ENCODE peak calls at places on chromosomes 13 and 19, in eight cellular contexts. U, N, E, C, P, Z, M and D are unnamed samples.

GRCh38 chr19:23972161-23972560 is 57.5 kb downstream of the ZNF726 start:
- DNase-seq in U (no peak), N (no peak), E (no peak), C (no peak), P (no peak), Z (no peak), M (no peak), D (no peak)

GRCh38 chr13:65154661-65155447 is 2075.3 kb downstream of the PCDH9 start:
- DNase-seq in U (no peak), N (no peak), E (no peak), C (no peak), P (no peak), Z (no peak), M (no peak), D (no peak)

GRCh38 chr19:58021541-58022282 is 12.1 kb upstream of the ZSCAN1 start:
- DNase-seq in U (peak), N (peak), E (no peak), C (peak), P (no peak), Z (no peak), M (peak), D (peak)

GRCh38 chr13:77698211-77699058 is 948 bp downstream of the SLAIN1 start:
- DNase-seq in U (no peak), N (no peak), E (no peak), C (no peak), P (peak), Z (no peak), M (peak), D (no peak)

GRCh38 chr19:42282036-42282762 is 13.1 kb downstream of the CIC start:
- DNase-seq in U (peak), N (no peak), E (no peak), C (peak), P (no peak), Z (no peak), M (no peak), D (no peak)

GRCh38 chr19:5971714-5972354 is 6.1 kb downstream of the RANBP3 start:
- DNase-seq in U (no peak), N (no peak), E (no peak), C (no peak), P (no peak), Z (no peak), M (no peak), D (no peak)

GRCh38 chr19:12126707-12127106 is 13.4 kb downstream of the ZNF20 start:
- DNase-seq in U (no peak), N (peak), E (no peak), C (peak), P (no peak), Z (no peak), M (no peak), D (peak)

GRCh38 chr19:12544401-12544876 is 6.8 kb downstream of the ZNF564 start:
- DNase-seq in U (peak), N (peak), E (no peak), C (peak), P (no peak), Z (no peak), M (no peak), D (no peak)

GRCh38 chr13:35926859-35927530 is 204.2 kb downstream of the DCLK1 start:
- DNase-seq in U (peak), N (no peak), E (no peak), C (peak), P (no peak), Z (no peak), M (no peak), D (peak)

GRCh38 chr19:13190781-13191540 is 40.8 kb downstream of the IER2 start:
- DNase-seq in U (no peak), N (no peak), E (no peak), C (no peak), P (no peak), Z (no peak), M (no peak), D (no peak)

GRCh38 chr13:44759723-44760360 is 183.7 kb upstream of the TSC22D1 start:
- DNase-seq in U (peak), N (peak), E (no peak), C (peak), P (no peak), Z (no peak), M (no peak), D (peak)

GRCh38 chr13:41568143-41568989 is 111.0 kb downstream of the RGCC start:
- DNase-seq in U (no peak), N (no peak), E (no peak), C (no peak), P (no peak), Z (no peak), M (no peak), D (no peak)

GRCh38 chr13:36509369-36509768 is 77.1 kb downstream of the CCNA1 start:
- DNase-seq in U (no peak), N (no peak), E (no peak), C (no peak), P (no peak), Z (no peak), M (no peak), D (no peak)

DNA sequence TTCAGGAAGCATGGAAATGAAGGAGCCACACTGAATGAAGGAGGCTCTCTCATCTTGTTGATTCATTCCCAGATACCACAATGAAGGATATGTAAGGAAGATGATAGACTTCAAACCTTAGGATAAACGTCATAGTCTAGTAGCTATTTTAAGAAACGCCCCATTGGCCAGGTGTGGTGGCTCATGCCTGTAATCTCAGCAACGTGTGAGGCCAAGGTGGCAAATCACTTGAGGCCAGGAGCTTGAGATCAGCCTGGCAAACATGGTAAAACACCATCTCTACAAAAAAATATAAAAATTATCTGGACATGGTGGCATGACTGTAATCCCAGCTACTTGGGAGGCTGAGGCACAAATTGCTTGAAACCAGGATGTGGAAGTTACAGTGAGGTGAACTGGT is 17.1 kb upstream of the ZNF841 start:
- DNase-seq in U (no peak), N (no peak), E (no peak), C (no peak), P (no peak), Z (no peak), M (no peak), D (no peak)
- H3K4me3 ChIP-seq in U (no peak), N (no peak), E (no peak), C (no peak), P (no peak), Z (no peak), M (no peak), D (no peak)

DNA sequence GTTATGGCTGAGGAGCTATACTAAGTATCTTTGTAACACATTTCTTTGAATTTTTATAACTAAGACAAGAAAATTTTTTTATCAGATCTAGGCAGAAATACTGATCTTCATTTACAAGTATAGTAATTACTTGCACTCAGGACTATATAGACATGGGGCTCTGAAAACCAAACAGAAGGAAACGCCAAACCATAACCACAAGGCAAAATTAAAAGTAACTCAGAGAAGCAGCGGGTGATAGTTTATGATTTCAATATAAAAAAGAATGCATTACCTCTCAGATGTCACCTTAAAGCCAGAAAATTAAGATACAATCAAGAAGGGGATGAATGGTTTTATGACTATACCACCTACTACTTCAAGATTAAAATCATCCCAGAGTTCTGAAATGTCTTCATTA is 6.7 kb downstream of the SHISA2 start:
- DNase-seq in U (no peak), N (no peak), E (no peak), C (no peak), P (no peak), Z (no peak), M (no peak), D (no peak)
- TF ChIP-seq CTCF in U (no peak), N (no peak), E (no peak), C (no peak), P (no peak), Z (no peak), M (no peak), D (no peak)

GRCh38 chr19:33906578-33907335 is 110.1 kb downstream of the KCTD15 start:
- DNase-seq in U (no peak), N (peak), E (no peak), C (peak), P (no peak), Z (no peak), M (peak), D (peak)
- H3K4me3 ChIP-seq in U (no peak), N (peak), E (peak), C (no peak), P (peak), Z (peak), M (no peak), D (peak)

DNA sequence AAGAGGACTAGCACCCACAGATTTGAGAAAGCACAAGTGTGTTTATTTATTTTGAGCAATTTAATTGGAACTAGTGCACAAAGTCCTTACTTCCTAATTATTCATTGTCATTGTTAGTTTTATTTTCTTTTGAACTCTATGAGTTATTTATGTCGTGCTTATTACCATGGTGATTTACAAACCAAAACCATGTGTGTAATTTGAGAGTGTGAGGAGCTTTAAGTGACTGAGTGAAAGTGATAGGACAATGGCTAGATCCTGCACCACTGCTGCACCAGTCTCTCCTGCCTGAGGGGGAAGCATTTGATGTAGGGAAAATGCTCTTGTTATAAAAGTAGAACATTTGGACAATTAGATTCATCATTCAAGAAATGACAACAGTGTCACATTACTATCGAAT is 172.3 kb upstream of the KLF12 start:
- DNase-seq in U (peak), N (no peak), E (no peak), C (peak), P (no peak), Z (no peak), M (no peak), D (no peak)
- TF ChIP-seq CTCF in U (no peak), N (no peak), E (no peak), C (no peak), P (no peak), Z (no peak), M (no peak), D (no peak)

GRCh38 chr19:7679017-7679720 is 1.5 kb upstream of the TRAPPC5 start:
- DNase-seq in U (no peak), N (peak), E (no peak), C (no peak), P (no peak), Z (no peak), M (no peak), D (peak)

GRCh38 chr19:7673995-7674667 is 2.8 kb upstream of the MCEMP1 start:
- DNase-seq in U (peak), N (peak), E (no peak), C (peak), P (no peak), Z (no peak), M (peak), D (peak)

GRCh38 chr19:7676376-7676775 is 514 bp upstream of the MCEMP1 start:
- DNase-seq in U (no peak), N (no peak), E (no peak), C (no peak), P (no peak), Z (no peak), M (no peak), D (no peak)

GRCh38 chr19:7677664-7678311 is 898 bp downstream of the MCEMP1 start:
- DNase-seq in U (no peak), N (no peak), E (no peak), C (no peak), P (no peak), Z (no peak), M (no peak), D (no peak)

GRCh38 chr19:7676854-7677253 is at the start of gene MCEMP1:
- DNase-seq in U (no peak), N (no peak), E (no peak), C (no peak), P (no peak), Z (no peak), M (no peak), D (no peak)
- H3K4me3 ChIP-seq in U (no peak), N (no peak), E (no peak), C (no peak), P (no peak), Z (no peak), M (no peak), D (no peak)

GRCh38 chr19:3653865-3654513 is 27.4 kb upstream of the CACTIN start:
- DNase-seq in U (no peak), N (no peak), E (no peak), C (no peak), P (no peak), Z (no peak), M (no peak), D (no peak)
- TF ChIP-seq CTCF in U (peak), N (no peak), E (peak), C (peak), P (no peak), Z (no peak), M (no peak), D (peak)

DNA sequence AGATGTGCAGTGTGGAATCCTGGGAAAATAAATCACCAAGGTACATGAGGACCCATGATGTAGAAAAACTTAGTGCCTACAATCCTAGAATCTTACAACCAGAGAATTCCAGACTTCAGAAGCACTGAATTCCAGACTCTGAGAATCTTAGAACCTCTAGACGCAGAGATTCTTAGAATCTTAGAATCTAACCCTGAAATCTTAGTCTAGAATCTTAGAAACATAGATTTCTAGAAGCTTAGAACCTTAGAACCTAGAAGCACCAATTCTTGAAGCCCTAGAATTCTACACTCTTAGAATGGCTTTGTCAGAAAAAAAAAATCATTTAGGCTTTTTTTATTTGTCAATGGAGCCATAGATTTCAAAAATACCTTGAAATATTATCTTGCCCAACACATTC is 6.0 kb downstream of the CEACAM16 start:
- DNase-seq in U (no peak), N (no peak), E (no peak), C (no peak), P (no peak), Z (no peak), M (no peak), D (no peak)
- H3K4me3 ChIP-seq in U (no peak), N (no peak), E (no peak), C (no peak), P (no peak), Z (no peak), M (no peak), D (no peak)

DNA sequence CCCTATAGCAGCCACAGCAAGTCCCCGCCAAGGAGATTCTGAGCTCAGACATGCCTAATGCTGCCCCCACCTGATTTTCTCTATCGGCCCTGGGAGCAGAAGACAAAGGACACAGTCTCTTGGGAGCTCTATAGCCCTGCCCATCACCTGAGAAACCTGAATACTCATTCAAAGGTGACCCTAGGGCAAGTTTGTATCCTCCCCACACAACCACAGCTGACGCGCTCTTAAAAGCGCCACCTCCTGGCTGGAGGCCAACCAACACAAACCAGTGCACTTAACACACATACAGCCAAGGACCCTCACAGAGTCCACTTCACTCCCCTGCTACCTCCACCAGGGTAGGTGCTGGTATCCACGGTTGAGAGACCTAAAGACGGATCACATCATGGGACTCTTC is 8.8 kb upstream of the IGFL4 start:
- DNase-seq in U (no peak), N (no peak), E (no peak), C (no peak), P (no peak), Z (no peak), M (no peak), D (no peak)
- TF ChIP-seq CTCF in U (no peak), N (no peak), E (no peak), C (no peak), P (no peak), Z (no peak), M (no peak), D (peak)

GRCh38 chr19:40907968-40908735 is 26.1 kb upstream of the CYP2A7 start:
- DNase-seq in U (no peak), N (no peak), E (no peak), C (no peak), P (no peak), Z (no peak), M (no peak), D (no peak)
- H3K4me3 ChIP-seq in U (peak), N (no peak), E (no peak), C (no peak), P (no peak), Z (no peak), M (no peak), D (no peak)

DNA sequence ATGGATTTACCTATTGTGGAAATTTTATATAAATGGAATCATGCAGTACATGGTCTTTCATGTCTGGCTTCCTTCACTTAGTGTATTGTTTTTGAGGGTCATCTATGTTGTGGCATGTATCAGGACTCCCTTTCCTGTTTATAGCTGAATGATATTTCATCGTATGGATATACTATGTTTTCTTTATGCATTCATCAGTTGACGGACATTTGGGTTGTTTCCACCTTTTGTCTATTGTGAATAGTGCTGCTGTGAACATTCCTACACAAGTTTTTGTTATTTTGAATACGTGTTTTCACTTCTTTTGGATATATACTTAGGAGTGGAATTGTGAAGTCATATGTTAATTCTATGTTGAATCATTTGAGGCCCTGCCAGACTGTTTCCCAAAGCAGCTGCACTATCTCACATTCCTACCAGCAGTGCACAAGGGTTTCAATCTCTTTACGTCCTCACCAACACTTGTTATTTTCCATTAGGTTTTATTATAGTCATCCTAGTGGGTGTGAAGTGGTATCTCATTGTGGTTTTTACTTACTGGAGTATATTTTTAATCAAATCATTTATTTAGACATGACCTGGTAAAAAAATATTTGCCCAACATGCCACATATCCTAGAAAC is 262.7 kb downstream of the DLEU7 start:
- DNase-seq in U (peak), N (peak), E (no peak), C (peak), P (no peak), Z (no peak), M (no peak), D (peak)
- TF ChIP-seq CTCF in U (peak), N (peak), E (peak), C (peak), P (no peak), Z (no peak), M (no peak), D (no peak)